ENCODE peak calls at places on chromosomes 1 and 21, in nine cellular contexts. One of them, this sample, is unnamed.

GRCh38 chr1:43868741-43869067 is 64.9 kb upstream of the ARTN start:
- DNase-seq in adrenal gland: peak
- DNase-seq in CD4-positive, alpha-beta T cell: no peak
- DNase-seq in nephron progenitor cell: no peak
- DNase-seq in fibroblast of mammary gland: peak
- DNase-seq in progenitor cell of endocrine pancreas: no peak
- DNase-seq in kidney epithelial cell: no peak
- DNase-seq in epithelial cell of esophagus: no peak
- DNase-seq in psoas muscle: no peak
- DNase-seq in this sample: peak

GRCh38 chr21:34669149-34669879 is 520 bp downstream of the CLIC6 start:
- DNase-seq in CD4-positive, alpha-beta T cell: peak
- DNase-seq in nephron progenitor cell: peak
- DNase-seq in progenitor cell of endocrine pancreas: peak
- DNase-seq in kidney epithelial cell: no peak
- DNase-seq in adrenal gland: no peak
- DNase-seq in fibroblast of mammary gland: no peak
- DNase-seq in psoas muscle: no peak
- DNase-seq in epithelial cell of esophagus: no peak
- DNase-seq in this sample: no peak

GRCh38 chr1:87816646-87817045 is 488.0 kb downstream of the LMO4 start:
- DNase-seq in progenitor cell of endocrine pancreas: no peak
- DNase-seq in psoas muscle: no peak
- DNase-seq in nephron progenitor cell: no peak
- DNase-seq in adrenal gland: no peak
- DNase-seq in kidney epithelial cell: no peak
- DNase-seq in CD4-positive, alpha-beta T cell: no peak
- DNase-seq in epithelial cell of esophagus: no peak
- DNase-seq in fibroblast of mammary gland: no peak
- DNase-seq in this sample: peak

GRCh38 chr1:154442006-154442740 is 37.0 kb downstream of the IL6R start:
- DNase-seq in psoas muscle: no peak
- DNase-seq in kidney epithelial cell: peak
- DNase-seq in nephron progenitor cell: peak
- DNase-seq in adrenal gland: no peak
- DNase-seq in CD4-positive, alpha-beta T cell: no peak
- DNase-seq in fibroblast of mammary gland: no peak
- DNase-seq in progenitor cell of endocrine pancreas: no peak
- DNase-seq in epithelial cell of esophagus: peak
- DNase-seq in this sample: peak

GRCh38 chr1:18879791-18880309 is 20.4 kb upstream of the TAS1R2 start:
- DNase-seq in adrenal gland: no peak
- DNase-seq in fibroblast of mammary gland: no peak
- DNase-seq in psoas muscle: no peak
- DNase-seq in progenitor cell of endocrine pancreas: no peak
- DNase-seq in nephron progenitor cell: peak
- DNase-seq in CD4-positive, alpha-beta T cell: no peak
- DNase-seq in epithelial cell of esophagus: no peak
- DNase-seq in kidney epithelial cell: no peak
- DNase-seq in this sample: no peak

GRCh38 chr1:27934818-27935549 is at the start of gene SMPDL3B:
- DNase-seq in adrenal gland: no peak
- DNase-seq in CD4-positive, alpha-beta T cell: no peak
- DNase-seq in epithelial cell of esophagus: peak
- DNase-seq in progenitor cell of endocrine pancreas: peak
- DNase-seq in psoas muscle: no peak
- DNase-seq in fibroblast of mammary gland: no peak
- DNase-seq in nephron progenitor cell: peak
- DNase-seq in kidney epithelial cell: peak
- DNase-seq in this sample: no peak

GRCh38 chr1:117001254-117001927 is at the start of gene CD101:
- DNase-seq in progenitor cell of endocrine pancreas: no peak
- DNase-seq in nephron progenitor cell: no peak
- DNase-seq in CD4-positive, alpha-beta T cell: no peak
- DNase-seq in kidney epithelial cell: no peak
- DNase-seq in epithelial cell of esophagus: no peak
- DNase-seq in psoas muscle: no peak
- DNase-seq in fibroblast of mammary gland: no peak
- DNase-seq in adrenal gland: no peak
- DNase-seq in this sample: no peak

GRCh38 chr1:12552111-12552888 is 65.7 kb downstream of the DHRS3 start:
- DNase-seq in fibroblast of mammary gland: no peak
- DNase-seq in kidney epithelial cell: no peak
- DNase-seq in adrenal gland: no peak
- DNase-seq in epithelial cell of esophagus: no peak
- DNase-seq in progenitor cell of endocrine pancreas: no peak
- DNase-seq in CD4-positive, alpha-beta T cell: no peak
- DNase-seq in nephron progenitor cell: no peak
- DNase-seq in psoas muscle: peak
- DNase-seq in this sample: no peak

GRCh38 chr1:51284487-51284954 is 45.8 kb downstream of the TTC39A start:
- DNase-seq in fibroblast of mammary gland: no peak
- DNase-seq in psoas muscle: no peak
- DNase-seq in adrenal gland: peak
- DNase-seq in nephron progenitor cell: no peak
- DNase-seq in progenitor cell of endocrine pancreas: no peak
- DNase-seq in kidney epithelial cell: no peak
- DNase-seq in epithelial cell of esophagus: no peak
- DNase-seq in CD4-positive, alpha-beta T cell: no peak
- DNase-seq in this sample: no peak

GRCh38 chr21:25970254-25970930 is 200.2 kb downstream of the APP start:
- DNase-seq in nephron progenitor cell: no peak
- DNase-seq in psoas muscle: no peak
- DNase-seq in progenitor cell of endocrine pancreas: no peak
- DNase-seq in adrenal gland: no peak
- DNase-seq in epithelial cell of esophagus: peak
- DNase-seq in kidney epithelial cell: no peak
- DNase-seq in CD4-positive, alpha-beta T cell: no peak
- DNase-seq in fibroblast of mammary gland: no peak
- DNase-seq in this sample: no peak

GRCh38 chr1:19087017-19087736 is 122.9 kb downstream of the UBR4 start:
- DNase-seq in psoas muscle: no peak
- DNase-seq in kidney epithelial cell: no peak
- DNase-seq in fibroblast of mammary gland: no peak
- DNase-seq in CD4-positive, alpha-beta T cell: no peak
- DNase-seq in progenitor cell of endocrine pancreas: no peak
- DNase-seq in adrenal gland: no peak
- DNase-seq in epithelial cell of esophagus: no peak
- DNase-seq in nephron progenitor cell: no peak
- DNase-seq in this sample: no peak

GRCh38 chr1:39908534-39908933 is 6.8 kb upstream of the MYCL start:
- DNase-seq in adrenal gland: no peak
- DNase-seq in epithelial cell of esophagus: no peak
- DNase-seq in fibroblast of mammary gland: no peak
- DNase-seq in progenitor cell of endocrine pancreas: no peak
- DNase-seq in nephron progenitor cell: no peak
- DNase-seq in kidney epithelial cell: no peak
- DNase-seq in CD4-positive, alpha-beta T cell: no peak
- DNase-seq in psoas muscle: no peak
- DNase-seq in this sample: no peak

GRCh38 chr1:208159542-208160258 is 84.5 kb downstream of the PLXNA2 start:
- DNase-seq in kidney epithelial cell: peak
- DNase-seq in psoas muscle: peak
- DNase-seq in fibroblast of mammary gland: peak
- DNase-seq in adrenal gland: no peak
- DNase-seq in epithelial cell of esophagus: no peak
- DNase-seq in nephron progenitor cell: peak
- DNase-seq in CD4-positive, alpha-beta T cell: no peak
- DNase-seq in progenitor cell of endocrine pancreas: no peak
- DNase-seq in this sample: peak

GRCh38 chr1:241311056-241311746 is 45.8 kb downstream of the RGS7 start:
- DNase-seq in adrenal gland: no peak
- DNase-seq in progenitor cell of endocrine pancreas: no peak
- DNase-seq in nephron progenitor cell: no peak
- DNase-seq in fibroblast of mammary gland: peak
- DNase-seq in CD4-positive, alpha-beta T cell: no peak
- DNase-seq in epithelial cell of esophagus: no peak
- DNase-seq in kidney epithelial cell: no peak
- DNase-seq in psoas muscle: no peak
- DNase-seq in this sample: no peak

GRCh38 chr1:172977296-172978027 is 73.3 kb downstream of the TNFSF18 start:
- DNase-seq in CD4-positive, alpha-beta T cell: no peak
- DNase-seq in epithelial cell of esophagus: peak
- DNase-seq in progenitor cell of endocrine pancreas: no peak
- DNase-seq in nephron progenitor cell: no peak
- DNase-seq in psoas muscle: no peak
- DNase-seq in kidney epithelial cell: no peak
- DNase-seq in adrenal gland: no peak
- DNase-seq in fibroblast of mammary gland: peak
- DNase-seq in this sample: peak
- TF ChIP-seq CTCF in CD4-positive, alpha-beta T cell: no peak
- TF ChIP-seq CTCF in epithelial cell of esophagus: no peak
- TF ChIP-seq CTCF in progenitor cell of endocrine pancreas: no peak
- TF ChIP-seq CTCF in nephron progenitor cell: no peak
- TF ChIP-seq CTCF in psoas muscle: no peak
- TF ChIP-seq CTCF in kidney epithelial cell: no peak
- TF ChIP-seq CTCF in adrenal gland: no peak
- TF ChIP-seq CTCF in fibroblast of mammary gland: no peak
- TF ChIP-seq CTCF in this sample: no peak

GRCh38 chr1:109788695-109789521 is 25.2 kb upstream of the EPS8L3 start:
- DNase-seq in fibroblast of mammary gland: no peak
- DNase-seq in adrenal gland: peak
- DNase-seq in CD4-positive, alpha-beta T cell: no peak
- DNase-seq in epithelial cell of esophagus: no peak
- DNase-seq in psoas muscle: peak
- DNase-seq in nephron progenitor cell: no peak
- DNase-seq in progenitor cell of endocrine pancreas: no peak
- DNase-seq in kidney epithelial cell: no peak
- DNase-seq in this sample: no peak
- TF ChIP-seq CTCF in fibroblast of mammary gland: peak
- TF ChIP-seq CTCF in adrenal gland: peak
- TF ChIP-seq CTCF in CD4-positive, alpha-beta T cell: no peak
- TF ChIP-seq CTCF in epithelial cell of esophagus: peak
- TF ChIP-seq CTCF in psoas muscle: no peak
- TF ChIP-seq CTCF in nephron progenitor cell: peak
- TF ChIP-seq CTCF in progenitor cell of endocrine pancreas: peak
- TF ChIP-seq CTCF in kidney epithelial cell: peak
- TF ChIP-seq CTCF in this sample: peak

GRCh38 chr1:237677979-237678378 is 212.7 kb downstream of the ZP4 start:
- DNase-seq in CD4-positive, alpha-beta T cell: no peak
- DNase-seq in kidney epithelial cell: peak
- DNase-seq in adrenal gland: no peak
- DNase-seq in fibroblast of mammary gland: peak
- DNase-seq in progenitor cell of endocrine pancreas: no peak
- DNase-seq in psoas muscle: no peak
- DNase-seq in nephron progenitor cell: no peak
- DNase-seq in epithelial cell of esophagus: peak
- DNase-seq in this sample: peak
- TF ChIP-seq CTCF in CD4-positive, alpha-beta T cell: no peak
- TF ChIP-seq CTCF in kidney epithelial cell: peak
- TF ChIP-seq CTCF in adrenal gland: no peak
- TF ChIP-seq CTCF in fibroblast of mammary gland: peak
- TF ChIP-seq CTCF in progenitor cell of endocrine pancreas: peak
- TF ChIP-seq CTCF in psoas muscle: no peak
- TF ChIP-seq CTCF in nephron progenitor cell: peak
- TF ChIP-seq CTCF in epithelial cell of esophagus: no peak
- TF ChIP-seq CTCF in this sample: no peak

GRCh38 chr1:2186901-2187300 is 7.7 kb downstream of the FAAP20 start:
- DNase-seq in epithelial cell of esophagus: no peak
- DNase-seq in fibroblast of mammary gland: no peak
- DNase-seq in nephron progenitor cell: no peak
- DNase-seq in progenitor cell of endocrine pancreas: no peak
- DNase-seq in adrenal gland: no peak
- DNase-seq in psoas muscle: no peak
- DNase-seq in kidney epithelial cell: no peak
- DNase-seq in CD4-positive, alpha-beta T cell: no peak
- DNase-seq in this sample: no peak

GRCh38 chr1:2185880-2186855 is 8.4 kb downstream of the FAAP20 start:
- DNase-seq in progenitor cell of endocrine pancreas: no peak
- DNase-seq in nephron progenitor cell: no peak
- DNase-seq in CD4-positive, alpha-beta T cell: no peak
- DNase-seq in adrenal gland: no peak
- DNase-seq in psoas muscle: no peak
- DNase-seq in fibroblast of mammary gland: no peak
- DNase-seq in kidney epithelial cell: no peak
- DNase-seq in epithelial cell of esophagus: no peak
- DNase-seq in this sample: no peak

GRCh38 chr1:2183937-2184334 is 10.6 kb downstream of the FAAP20 start:
- DNase-seq in psoas muscle: no peak
- DNase-seq in CD4-positive, alpha-beta T cell: no peak
- DNase-seq in epithelial cell of esophagus: no peak
- DNase-seq in nephron progenitor cell: no peak
- DNase-seq in kidney epithelial cell: no peak
- DNase-seq in adrenal gland: no peak
- DNase-seq in progenitor cell of endocrine pancreas: no peak
- DNase-seq in fibroblast of mammary gland: no peak
- DNase-seq in this sample: no peak

GRCh38 chr1:2184531-2184930 is 10.0 kb downstream of the FAAP20 start:
- DNase-seq in fibroblast of mammary gland: no peak
- DNase-seq in progenitor cell of endocrine pancreas: no peak
- DNase-seq in nephron progenitor cell: no peak
- DNase-seq in CD4-positive, alpha-beta T cell: no peak
- DNase-seq in adrenal gland: no peak
- DNase-seq in kidney epithelial cell: no peak
- DNase-seq in epithelial cell of esophagus: no peak
- DNase-seq in psoas muscle: no peak
- DNase-seq in this sample: no peak

GRCh38 chr1:2184934-2185333 is 9.6 kb downstream of the FAAP20 start:
- DNase-seq in adrenal gland: no peak
- DNase-seq in kidney epithelial cell: no peak
- DNase-seq in CD4-positive, alpha-beta T cell: no peak
- DNase-seq in nephron progenitor cell: no peak
- DNase-seq in psoas muscle: no peak
- DNase-seq in epithelial cell of esophagus: no peak
- DNase-seq in progenitor cell of endocrine pancreas: no peak
- DNase-seq in fibroblast of mammary gland: no peak
- DNase-seq in this sample: no peak
- TF ChIP-seq CTCF in adrenal gland: no peak
- TF ChIP-seq CTCF in kidney epithelial cell: no peak
- TF ChIP-seq CTCF in CD4-positive, alpha-beta T cell: no peak
- TF ChIP-seq CTCF in nephron progenitor cell: no peak
- TF ChIP-seq CTCF in psoas muscle: no peak
- TF ChIP-seq CTCF in epithelial cell of esophagus: no peak
- TF ChIP-seq CTCF in progenitor cell of endocrine pancreas: no peak
- TF ChIP-seq CTCF in fibroblast of mammary gland: no peak
- TF ChIP-seq CTCF in this sample: no peak

DNA sequence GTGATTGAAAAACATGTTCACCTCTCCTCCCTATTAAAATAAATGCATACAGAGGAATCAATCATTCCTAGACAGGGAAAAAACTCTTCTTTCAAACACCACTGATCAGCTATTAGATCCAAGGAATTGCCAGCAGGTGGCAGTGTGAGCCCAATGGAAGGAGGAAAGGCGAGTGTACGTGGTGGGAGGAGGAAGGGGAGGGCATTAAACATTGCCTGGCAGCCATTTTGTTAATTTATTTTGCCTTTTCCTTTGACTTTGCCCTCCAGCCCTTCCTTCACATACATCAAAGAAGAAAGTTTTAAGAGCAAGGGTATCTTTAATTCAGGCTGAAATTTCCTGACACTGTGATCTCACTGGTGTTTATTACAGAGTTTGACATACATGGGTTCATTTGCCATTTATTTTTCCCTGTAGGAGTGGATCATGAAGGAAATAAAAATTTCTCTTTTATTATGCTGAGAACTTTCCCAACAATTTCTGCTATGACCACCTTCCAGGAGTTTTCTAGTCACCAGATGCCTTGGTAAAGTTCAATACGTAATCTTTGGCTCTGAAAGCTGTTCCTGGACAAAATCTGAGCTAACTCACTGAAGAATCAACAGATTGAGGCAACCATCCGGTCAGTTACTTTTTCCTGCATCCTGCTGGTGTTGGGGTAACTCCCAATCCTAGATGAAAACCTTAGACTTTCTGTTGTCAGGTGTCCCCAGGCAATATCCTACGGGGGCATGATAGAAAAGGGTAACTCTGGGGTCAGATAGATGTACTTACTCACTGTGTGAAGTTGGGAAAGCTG is 1.9 kb upstream of the GNAI3 start:
- DNase-seq in nephron progenitor cell: peak
- DNase-seq in psoas muscle: peak
- DNase-seq in adrenal gland: peak
- DNase-seq in kidney epithelial cell: peak
- DNase-seq in progenitor cell of endocrine pancreas: peak
- DNase-seq in fibroblast of mammary gland: peak
- DNase-seq in epithelial cell of esophagus: peak
- DNase-seq in CD4-positive, alpha-beta T cell: peak
- DNase-seq in this sample: peak
- TF ChIP-seq CTCF in nephron progenitor cell: peak
- TF ChIP-seq CTCF in psoas muscle: peak
- TF ChIP-seq CTCF in adrenal gland: peak
- TF ChIP-seq CTCF in kidney epithelial cell: peak
- TF ChIP-seq CTCF in progenitor cell of endocrine pancreas: peak
- TF ChIP-seq CTCF in fibroblast of mammary gland: peak
- TF ChIP-seq CTCF in epithelial cell of esophagus: peak
- TF ChIP-seq CTCF in CD4-positive, alpha-beta T cell: peak
- TF ChIP-seq CTCF in this sample: peak

This sample was measured in AG10803.